ENCODE peak calls at places on chromosomes 5 and 9, in ten cellular contexts. M, Y, N, W, D, K, A, X, U and S are unnamed samples.

GRCh38 chr9:133351908-133352634 is 4.1 kb downstream of the RPL7A start:
- DNase-seq in M (peak), Y (peak), N (peak), W (no peak), D (peak), K (no peak), A (peak), X (peak), U (no peak), S (peak)

GRCh38 chr5:54547711-54548250 is 30.2 kb downstream of the SNX18 start:
- DNase-seq in M (peak), Y (no peak), N (no peak), W (peak), D (peak), K (peak), A (no peak), X (no peak), U (peak), S (peak)

GRCh38 chr5:5066276-5067186 is 73.6 kb upstream of the ADAMTS16 start:
- DNase-seq in M (no peak), Y (no peak), N (no peak), W (no peak), D (no peak), K (no peak), A (no peak), X (no peak), U (peak), S (peak)

GRCh38 chr9:133864011-133864410 is 125.9 kb upstream of the SARDH start:
- DNase-seq in M (no peak), Y (no peak), N (no peak), W (no peak), D (no peak), K (no peak), A (no peak), X (no peak), U (no peak), S (peak)

GRCh38 chr9:129834489-129835127 is 467 bp downstream of the C9orf78 start:
- DNase-seq in M (no peak), Y (peak), N (peak), W (peak), D (peak), K (no peak), A (no peak), X (peak), U (no peak), S (no peak)

GRCh38 chr5:180222056-180222455 is 13.0 kb upstream of the RASGEF1C start:
- DNase-seq in M (no peak), Y (no peak), N (no peak), W (no peak), D (no peak), K (no peak), A (no peak), X (no peak), U (no peak), S (no peak)

GRCh38 chr9:109182940-109183798 is 16.1 kb upstream of the FRRS1L start:
- DNase-seq in M (peak), Y (no peak), N (peak), W (peak), D (peak), K (no peak), A (peak), X (peak), U (peak), S (peak)

GRCh38 chr5:4230905-4231561 is 635.4 kb downstream of the IRX1 start:
- DNase-seq in M (peak), Y (no peak), N (peak), W (no peak), D (no peak), K (no peak), A (peak), X (no peak), U (no peak), S (no peak)

GRCh38 chr5:54022156-54022685 is 288.2 kb downstream of the ARL15 start:
- DNase-seq in M (no peak), Y (no peak), N (no peak), W (no peak), D (no peak), K (no peak), A (no peak), X (no peak), U (no peak), S (no peak)

GRCh38 chr5:124583469-124584350 is 162.7 kb downstream of the ZNF608 start:
- DNase-seq in M (no peak), Y (no peak), N (no peak), W (peak), D (peak), K (no peak), A (no peak), X (peak), U (no peak), S (peak)

GRCh38 chr9:138100711-138101349 is 223.2 kb downstream of the CACNA1B start:
- DNase-seq in M (peak), Y (peak), N (no peak), W (no peak), D (peak), K (no peak), A (no peak), X (no peak), U (no peak), S (no peak)

GRCh38 chr5:10866913-10867312 is 105.9 kb upstream of the DAP start:
- DNase-seq in M (peak), Y (no peak), N (no peak), W (no peak), D (no peak), K (no peak), A (no peak), X (no peak), U (no peak), S (no peak)

GRCh38 chr5:127988149-127988755 is 95.3 kb upstream of the SLC12A2 start:
- DNase-seq in M (no peak), Y (no peak), N (no peak), W (no peak), D (no peak), K (no peak), A (no peak), X (peak), U (no peak), S (peak)

GRCh38 chr9:132878695-132879064 is at the start of gene SPACA9:
- DNase-seq in M (peak), Y (peak), N (peak), W (peak), D (peak), K (peak), A (peak), X (peak), U (peak), S (peak)

GRCh38 chr9:18550286-18550685 is 76.3 kb downstream of the ADAMTSL1 start:
- DNase-seq in M (no peak), Y (no peak), N (no peak), W (no peak), D (no peak), K (no peak), A (no peak), X (no peak), U (no peak), S (no peak)

GRCh38 chr5:181052526-181052927 is 12.5 kb downstream of the BTNL9 start:
- DNase-seq in M (no peak), Y (no peak), N (peak), W (no peak), D (no peak), K (peak), A (no peak), X (peak), U (no peak), S (peak)

GRCh38 chr9:84146893-84147705 is 166.5 kb downstream of the RMI1 start:
- DNase-seq in M (no peak), Y (no peak), N (no peak), W (no peak), D (no peak), K (no peak), A (no peak), X (no peak), U (no peak), S (no peak)

GRCh38 chr9:135976944-135977343 is 15.8 kb upstream of the UBAC1 start:
- DNase-seq in M (peak), Y (no peak), N (no peak), W (no peak), D (no peak), K (no peak), A (no peak), X (no peak), U (no peak), S (no peak)

GRCh38 chr5:137621861-137622823 is 113.7 kb downstream of the KLHL3 start:
- DNase-seq in M (no peak), Y (no peak), N (no peak), W (no peak), D (no peak), K (peak), A (no peak), X (no peak), U (no peak), S (peak)

GRCh38 chr9:68705636-68706578 is 867 bp downstream of the PIP5K1B start:
- DNase-seq in M (peak), Y (peak), N (no peak), W (peak), D (peak), K (no peak), A (peak), X (peak), U (no peak), S (peak)

GRCh38 chr5:164799391-164799790 is 1294.0 kb downstream of the MAT2B start:
- DNase-seq in M (no peak), Y (no peak), N (no peak), W (no peak), D (no peak), K (no peak), A (no peak), X (no peak), U (no peak), S (no peak)

GRCh38 chr9:132894857-132895846 is 16.5 kb downstream of the SPACA9 start:
- DNase-seq in M (no peak), Y (no peak), N (no peak), W (no peak), D (no peak), K (no peak), A (no peak), X (no peak), U (no peak), S (no peak)

GRCh38 chr5:91283326-91283725 is 99.8 kb downstream of the ARRDC3 start:
- DNase-seq in M (no peak), Y (no peak), N (no peak), W (no peak), D (no peak), K (no peak), A (no peak), X (no peak), U (no peak), S (no peak)

GRCh38 chr9:38178282-38178681 is 109.3 kb upstream of the SHB start:
- DNase-seq in M (no peak), Y (no peak), N (no peak), W (no peak), D (no peak), K (no peak), A (no peak), X (no peak), U (no peak), S (no peak)

GRCh38 chr5:100676807-100677631 is 141.8 kb downstream of the FAM174A start:
- DNase-seq in M (no peak), Y (no peak), N (no peak), W (no peak), D (no peak), K (no peak), A (no peak), X (no peak), U (no peak), S (peak)

GRCh38 chr5:13976867-13977479 is 32.5 kb upstream of the DNAH5 start:
- DNase-seq in M (peak), Y (no peak), N (peak), W (no peak), D (no peak), K (no peak), A (peak), X (peak), U (no peak), S (peak)
- TF ChIP-seq CTCF in M (peak), Y (peak), N (peak), W (peak), D (no peak), K (no peak), A (peak), X (peak), U (no peak), S (peak)

DNA sequence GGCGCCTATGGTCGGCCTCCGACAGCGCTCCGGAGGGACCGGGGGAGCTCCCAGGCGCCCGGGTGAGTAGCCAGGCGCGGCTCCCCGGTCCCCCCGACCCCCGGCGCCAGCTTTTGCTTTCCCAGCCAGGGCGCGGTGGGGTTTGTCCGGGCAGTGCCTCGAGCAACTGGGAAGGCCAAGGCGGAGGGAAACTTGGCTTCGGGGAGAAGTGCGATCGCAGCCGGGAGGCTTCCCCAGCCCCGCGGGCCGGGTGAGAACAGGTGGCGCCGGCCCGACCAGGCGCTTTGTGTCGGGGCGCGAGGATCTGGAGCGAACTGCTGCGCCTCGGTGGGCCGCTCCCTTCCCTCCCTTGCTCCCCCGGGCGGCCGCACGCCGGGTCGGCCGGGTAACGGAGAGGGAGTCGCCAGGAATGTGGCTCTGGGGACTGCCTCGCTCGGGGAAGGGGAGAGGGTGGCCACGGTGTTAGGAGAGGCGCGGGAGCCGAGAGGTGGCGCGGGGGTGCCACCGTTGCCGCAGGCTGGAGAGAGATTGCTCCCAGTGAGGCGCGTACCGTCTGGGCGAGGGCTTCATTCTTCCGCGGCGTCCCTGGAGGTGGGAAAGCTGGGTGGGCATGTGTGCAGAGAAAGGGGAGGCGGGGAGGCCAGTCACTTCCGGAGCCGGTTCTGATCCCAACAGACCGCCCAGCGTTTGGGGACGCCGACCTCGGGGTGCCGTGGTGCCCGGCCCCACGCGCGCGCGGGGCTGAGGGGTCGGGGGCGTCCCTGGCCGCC is 564 bp downstream of the DAPK1 start:
- DNase-seq in M (peak), Y (peak), N (peak), W (peak), D (peak), K (no peak), A (peak), X (peak), U (peak), S (peak)
- TF ChIP-seq CTCF in M (peak), Y (peak), N (peak), W (peak), D (no peak), K (no peak), A (peak), X (no peak), U (peak), S (peak)

DNA sequence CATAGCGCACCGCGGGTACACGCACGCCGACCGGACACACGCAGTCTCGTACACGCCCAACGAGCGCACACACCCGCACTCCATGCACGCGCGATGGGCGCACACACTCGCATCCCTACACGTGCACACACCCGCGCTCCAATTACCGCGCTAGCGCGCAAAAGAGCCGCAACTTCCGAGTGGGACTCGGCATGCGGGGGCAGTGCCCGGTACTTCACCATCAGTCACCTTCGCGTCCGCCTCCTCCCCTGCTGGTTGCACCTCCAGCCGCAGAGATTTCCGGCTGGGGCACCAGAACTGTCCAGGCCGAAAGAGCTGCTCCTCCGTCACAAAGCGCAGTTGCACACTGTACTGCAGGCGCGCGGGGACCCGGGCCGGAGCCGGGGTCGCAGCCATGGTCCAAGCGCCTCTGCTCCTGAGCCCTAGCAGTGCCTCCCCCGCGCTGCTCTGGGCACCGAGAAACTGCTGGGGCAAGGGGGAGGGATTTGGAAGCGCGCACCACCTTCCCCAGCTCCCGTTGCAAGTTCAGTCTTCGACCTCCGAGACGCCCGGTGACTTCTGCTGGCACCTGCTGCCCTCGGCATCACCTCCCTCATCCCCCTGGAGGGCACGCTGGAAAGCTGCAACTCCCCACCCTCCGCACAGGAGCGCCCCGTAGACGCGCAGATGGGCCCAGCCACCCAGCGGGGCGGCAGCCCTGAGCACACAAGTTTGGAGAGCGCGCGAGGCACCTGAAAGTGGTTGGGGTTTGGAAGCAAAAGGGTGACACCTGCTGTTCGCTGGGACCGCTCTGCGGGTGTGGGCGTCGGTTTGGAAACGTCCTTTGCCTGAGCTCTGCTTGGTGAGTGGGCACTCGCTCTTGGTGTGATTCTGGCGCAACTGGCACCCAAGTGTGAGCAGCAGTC is 337.4 kb upstream of the PUM3 start:
- DNase-seq in M (peak), Y (peak), N (peak), W (peak), D (peak), K (no peak), A (peak), X (peak), U (no peak), S (no peak)
- TF ChIP-seq CTCF in M (peak), Y (peak), N (peak), W (peak), D (peak), K (no peak), A (peak), X (no peak), U (no peak), S (peak)

GRCh38 chr5:93570294-93571110 is 10.5 kb downstream of the NR2F1-AS1 start:
- DNase-seq in M (no peak), Y (peak), N (peak), W (no peak), D (no peak), K (no peak), A (no peak), X (no peak), U (no peak), S (no peak)
- TF ChIP-seq CTCF in M (no peak), Y (no peak), N (no peak), W (no peak), D (no peak), K (no peak), A (no peak), X (no peak), U (no peak), S (no peak)

DNA sequence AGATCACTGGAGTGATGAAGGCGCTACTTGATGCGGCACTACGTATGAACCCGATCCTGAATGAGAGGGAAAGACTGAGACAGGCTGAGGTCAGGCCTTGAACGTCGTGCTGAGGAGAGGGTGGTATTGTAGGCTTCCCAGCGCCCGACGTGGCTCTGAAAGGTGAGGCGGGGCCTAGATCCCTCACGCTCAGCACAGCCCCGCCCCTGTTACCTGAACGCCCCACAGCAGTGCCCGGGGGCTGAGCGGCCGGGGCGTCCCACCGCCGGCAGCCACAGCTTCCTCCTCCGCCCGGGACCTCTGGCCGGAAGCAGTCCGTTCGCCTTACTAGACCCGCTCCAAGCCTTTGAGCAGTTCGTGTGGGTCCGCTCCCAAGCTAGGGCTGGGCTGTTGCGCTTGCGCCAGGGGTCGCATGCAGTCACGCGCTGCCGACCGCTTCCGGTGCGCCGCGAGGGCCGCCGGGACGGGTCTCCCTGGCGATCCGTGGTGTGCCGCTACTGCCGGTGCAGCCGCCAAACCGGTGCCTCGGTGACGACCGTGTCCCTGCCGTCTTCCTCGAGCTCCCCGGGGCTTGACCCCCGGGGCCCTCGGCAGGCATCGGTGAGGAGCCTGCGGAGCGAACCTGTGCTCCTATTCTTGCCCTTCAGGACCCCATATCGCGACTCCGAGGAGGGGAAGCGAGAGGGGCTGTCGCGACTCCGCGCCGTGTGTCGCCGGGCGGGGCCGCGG is at the start of the genes HMGXB3 and TIGD6:
- DNase-seq in M (peak), Y (peak), N (peak), W (peak), D (peak), K (peak), A (peak), X (peak), U (peak), S (peak)
- TF ChIP-seq CTCF in M (peak), Y (no peak), N (no peak), W (no peak), D (no peak), K (no peak), A (peak), X (no peak), U (no peak), S (no peak)

DNA sequence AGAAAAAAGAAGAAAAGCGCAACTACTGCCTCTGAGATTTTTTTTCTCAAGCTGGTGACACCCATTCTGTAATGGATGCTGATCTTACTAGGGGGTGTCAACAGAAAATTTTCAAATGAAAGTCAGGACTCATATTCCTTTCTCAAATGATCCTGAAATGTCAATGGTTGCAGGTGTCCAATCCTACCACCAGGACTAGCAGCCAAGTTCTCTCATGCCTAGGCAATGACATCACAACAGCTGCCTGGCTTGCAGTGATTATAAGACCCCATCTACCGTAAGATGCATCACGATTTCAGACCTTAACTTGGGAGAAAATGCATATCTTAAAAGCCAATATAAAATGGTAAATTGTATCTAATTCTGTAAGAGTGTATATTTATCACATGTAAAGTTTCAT is 104.6 kb downstream of the DENND1A start:
- DNase-seq in M (no peak), Y (no peak), N (no peak), W (no peak), D (no peak), K (no peak), A (no peak), X (no peak), U (no peak), S (peak)
- TF ChIP-seq CTCF in M (peak), Y (no peak), N (no peak), W (no peak), D (no peak), K (no peak), A (peak), X (no peak), U (no peak), S (peak)